ENCODE peak calls at places on chromosomes 12 and 14, in six cellular contexts. G is astrocyte of the cerebellum; A is cerebellar cortex; U is effector CD4-positive, alpha-beta T cell; M is stimulated activated CD4-positive, alpha-beta T cell treated with anti-CD3 and anti-CD28 coated beads, Interleukin-15, amount 100 ng/mL, for 48 hours; V is AG04450. W is an unnamed sample.

GRCh38 chr12:115598827-115599226 is 678.7 kb downstream of the MED13L start:
- DNase-seq in G (no peak), A (no peak), U (no peak), M (no peak), V (no peak), W (no peak)

GRCh38 chr12:55817352-55818139 is at the start of the genes ORMDL2 and SARNP:
- DNase-seq in G (peak), A (peak), U (peak), M (peak), V (peak), W (peak)

GRCh38 chr14:69553221-69553620 is 21.4 kb downstream of the CCDC177 start:
- DNase-seq in G (no peak), A (no peak), U (no peak), M (no peak), V (peak), W (no peak)

GRCh38 chr14:57078054-57078453 is 190.7 kb downstream of the EXOC5 start:
- DNase-seq in G (no peak), A (peak), U (no peak), M (no peak), V (no peak), W (no peak)

GRCh38 chr12:5191803-5192538 is 148.3 kb downstream of the KCNA5 start:
- DNase-seq in G (no peak), A (no peak), U (no peak), M (no peak), V (no peak), W (no peak)

GRCh38 chr12:3130053-3130805 is 53.0 kb downstream of the TSPAN9 start:
- DNase-seq in G (no peak), A (no peak), U (no peak), M (no peak), V (no peak), W (no peak)

GRCh38 chr12:117540011-117540410 is 178.6 kb upstream of the NOS1 start:
- DNase-seq in G (no peak), A (no peak), U (no peak), M (no peak), V (no peak), W (no peak)

GRCh38 chr12:105252901-105253300 is 16.9 kb upstream of the APPL2 start:
- DNase-seq in G (no peak), A (no peak), U (no peak), M (no peak), V (no peak), W (no peak)

GRCh38 chr12:128474916-128475315 is 207.9 kb downstream of the TMEM132C start:
- DNase-seq in G (no peak), A (no peak), U (no peak), M (no peak), V (no peak), W (no peak)

GRCh38 chr12:25558566-25558965 is 5.5 kb upstream of the LMNTD1 start:
- DNase-seq in G (no peak), A (no peak), U (no peak), M (peak), V (no peak), W (no peak)

GRCh38 chr14:51209457-51209856 is 30.6 kb upstream of the TMX1 start:
- DNase-seq in G (no peak), A (no peak), U (no peak), M (no peak), V (no peak), W (no peak)

GRCh38 chr12:13211191-13211858 is 14.8 kb downstream of the EMP1 start:
- DNase-seq in G (peak), A (no peak), U (no peak), M (no peak), V (no peak), W (no peak)

GRCh38 chr12:30863839-30864238 is 62.7 kb upstream of the TSPAN11 start:
- DNase-seq in G (no peak), A (no peak), U (no peak), M (no peak), V (no peak), W (no peak)

GRCh38 chr14:22433059-22433458 is 156.0 kb downstream of the DAD1 start:
- DNase-seq in G (no peak), A (no peak), U (no peak), M (no peak), V (no peak), W (no peak)

GRCh38 chr12:45660330-45660729 is 69.2 kb upstream of the ARID2 start:
- DNase-seq in G (peak), A (no peak), U (no peak), M (no peak), V (peak), W (no peak)

GRCh38 chr12:130097798-130098255 is 64.4 kb upstream of the FZD10 start:
- DNase-seq in G (no peak), A (peak), U (no peak), M (no peak), V (no peak), W (no peak)

GRCh38 chr12:113103756-113104450 is 31.7 kb downstream of the RASAL1 start:
- DNase-seq in G (no peak), A (peak), U (peak), M (peak), V (no peak), W (no peak)

GRCh38 chr12:6370576-6370935 is 4.8 kb downstream of the SCNN1A start:
- DNase-seq in G (no peak), A (no peak), U (no peak), M (no peak), V (no peak), W (no peak)

GRCh38 chr14:75523771-75524171 is 1.5 kb downstream of the BATF start:
- DNase-seq in G (no peak), A (no peak), U (no peak), M (peak), V (no peak), W (no peak)